ENCODE peak calls at places on chromosomes 12 and 14, in five cellular contexts. E is brain microvascular endothelial cell, Z is bronchial epithelial cell, A is fibroblast of lung, N is HL-60. K is an unnamed sample.

GRCh38 chr12:55515696-55516095 is 23.5 kb downstream of the OR6C68 start:
- DNase-seq in E (no peak), Z (no peak), A (no peak), N (no peak), K (no peak)

GRCh38 chr12:72472350-72472749 is 200.2 kb downstream of the TRHDE start:
- DNase-seq in E (no peak), Z (no peak), A (no peak), N (no peak), K (no peak)

GRCh38 chr12:2113080-2113479 is 60.3 kb downstream of the CACNA1C start:
- DNase-seq in E (no peak), Z (no peak), A (no peak), N (no peak), K (no peak)

GRCh38 chr12:24491968-24492367 is 456.9 kb downstream of the BCAT1 start:
- DNase-seq in E (no peak), Z (no peak), A (no peak), N (peak), K (no peak)

GRCh38 chr12:52063986-52064649 is 5.7 kb upstream of the ATG101 start:
- DNase-seq in E (peak), Z (peak), A (peak), N (no peak), K (peak)

GRCh38 chr12:13039557-13039956 is 4.6 kb upstream of the FAM234B start:
- DNase-seq in E (no peak), Z (no peak), A (no peak), N (no peak), K (peak)

GRCh38 chr12:50218386-50218785 is 51.2 kb upstream of the CERS5 start:
- DNase-seq in E (peak), Z (peak), A (no peak), N (no peak), K (no peak)

GRCh38 chr12:111038075-111038474 is 117.7 kb upstream of the MYL2 start:
- DNase-seq in E (no peak), Z (no peak), A (no peak), N (no peak), K (no peak)

GRCh38 chr14:68938515-68939423 is 40.3 kb downstream of the ACTN1 start:
- DNase-seq in E (no peak), Z (no peak), A (peak), N (no peak), K (peak)

GRCh38 chr12:13211859-13212664 is 15.5 kb downstream of the EMP1 start:
- DNase-seq in E (peak), Z (peak), A (peak), N (peak), K (peak)

GRCh38 chr12:89351489-89352241 is 636 bp downstream of the DUSP6 start:
- DNase-seq in E (no peak), Z (no peak), A (peak), N (no peak), K (peak)

GRCh38 chr14:51954657-51955056 is 34.7 kb upstream of the RTRAF start:
- DNase-seq in E (no peak), Z (no peak), A (no peak), N (no peak), K (no peak)
- TF ChIP-seq CTCF in E (peak), Z (no peak), A (no peak), N (no peak), K (no peak)

DNA sequence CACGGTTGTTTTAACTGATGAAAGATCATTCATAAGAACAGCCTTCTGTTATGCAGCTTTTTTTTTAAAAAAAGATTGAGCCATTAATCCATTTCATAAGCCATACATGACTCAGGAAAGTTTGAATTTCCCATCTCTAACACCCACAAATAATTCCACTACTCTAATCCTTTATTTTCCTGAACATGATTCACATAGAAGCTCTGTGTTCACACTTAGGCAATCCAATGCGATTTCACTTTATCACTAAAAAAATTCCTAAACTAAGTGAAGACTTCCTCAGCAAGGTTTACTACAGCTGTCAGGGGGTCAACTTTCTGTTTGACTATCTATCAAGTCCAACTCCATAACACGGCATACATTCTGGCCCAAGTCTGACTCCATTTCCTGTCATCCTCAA is 25.9 kb downstream of the PKP2 start:
- DNase-seq in E (no peak), Z (peak), A (no peak), N (no peak), K (no peak)
- TF ChIP-seq CTCF in E (no peak), Z (no peak), A (no peak), N (no peak), K (no peak)

GRCh38 chr12:78645956-78646355 is 218.6 kb upstream of the SYT1 start:
- DNase-seq in E (no peak), Z (peak), A (no peak), N (no peak), K (no peak)

GRCh38 chr12:78636253-78636855 is 228.2 kb upstream of the SYT1 start:
- DNase-seq in E (no peak), Z (peak), A (peak), N (peak), K (no peak)

DNA sequence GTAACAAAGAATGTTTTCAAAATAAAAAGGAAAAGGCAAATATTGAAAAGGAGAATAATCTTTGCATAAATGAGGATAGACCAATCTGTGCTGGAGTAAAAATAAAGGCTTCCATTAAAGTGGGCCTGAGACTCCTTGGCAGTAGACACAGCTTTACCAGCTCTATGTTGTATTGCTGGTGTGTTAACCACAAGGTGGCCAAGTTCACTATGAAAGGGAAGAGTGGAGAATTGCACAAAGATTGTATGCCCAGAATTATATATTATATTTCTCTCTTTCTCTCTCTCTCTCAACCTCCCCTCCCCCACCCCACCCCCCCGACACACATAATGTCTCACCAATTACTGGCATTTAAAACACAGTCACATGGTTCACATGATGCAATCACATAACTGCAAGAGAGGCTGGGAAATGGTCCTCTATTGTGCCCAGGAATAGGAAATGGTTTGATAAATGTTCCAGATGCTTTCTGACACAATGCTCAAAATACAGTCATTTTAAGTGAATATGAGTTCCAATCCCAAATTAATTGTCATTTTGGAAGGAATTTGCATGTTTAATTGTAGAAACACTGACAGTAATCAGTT is 222.6 kb upstream of the SYT1 start:
- DNase-seq in E (no peak), Z (peak), A (peak), N (no peak), K (no peak)
- TF ChIP-seq CTCF in E (peak), Z (peak), A (no peak), N (no peak), K (no peak)

GRCh38 chr14:70721542-70721941 is 79.8 kb downstream of the TTC9 start:
- DNase-seq in E (peak), Z (no peak), A (no peak), N (no peak), K (no peak)

GRCh38 chr14:70724944-70725343 is 83.2 kb downstream of the TTC9 start:
- DNase-seq in E (no peak), Z (no peak), A (no peak), N (no peak), K (no peak)

GRCh38 chr14:70722418-70722817 is 80.7 kb downstream of the TTC9 start:
- DNase-seq in E (no peak), Z (no peak), A (no peak), N (no peak), K (no peak)

GRCh38 chr14:70726651-70727375 is 82.5 kb downstream of the MAP3K9 start:
- DNase-seq in E (no peak), Z (no peak), A (no peak), N (no peak), K (no peak)

DNA sequence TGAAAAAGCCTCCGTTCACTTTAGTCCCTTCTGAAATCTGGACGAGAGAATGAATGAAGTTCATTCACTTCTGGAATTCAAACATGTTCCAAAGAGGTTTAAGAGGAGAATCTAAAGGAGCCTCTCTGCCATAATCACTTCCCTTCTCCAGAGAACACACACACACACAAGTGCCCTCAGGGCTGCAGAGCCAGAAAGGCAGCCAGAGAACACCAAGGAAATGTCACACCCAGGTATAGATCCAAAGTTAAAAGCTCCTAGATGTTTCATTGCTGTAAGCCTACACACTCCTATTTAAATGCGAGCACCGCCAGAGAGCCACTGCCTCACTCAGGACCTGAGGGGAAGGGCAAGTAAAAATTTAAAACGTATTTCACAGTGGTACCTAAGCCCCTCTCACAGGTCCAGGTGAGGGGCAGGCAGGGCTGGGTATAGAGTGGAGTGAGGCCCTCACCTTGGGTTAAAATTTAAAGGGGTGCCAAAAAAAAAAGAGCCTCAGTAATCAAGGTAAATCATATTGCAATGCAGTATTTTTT is 82.4 kb downstream of the TTC9 start:
- DNase-seq in E (no peak), Z (no peak), A (no peak), N (no peak), K (no peak)
- TF ChIP-seq CTCF in E (no peak), Z (no peak), A (no peak), N (no peak), K (no peak)

GRCh38 chr14:61973981-61974380 is 211.8 kb downstream of the SNAPC1 start:
- DNase-seq in E (peak), Z (peak), A (peak), N (no peak), K (no peak)
- TF ChIP-seq CTCF in E (peak), Z (no peak), A (no peak), N (no peak), K (no peak)

DNA sequence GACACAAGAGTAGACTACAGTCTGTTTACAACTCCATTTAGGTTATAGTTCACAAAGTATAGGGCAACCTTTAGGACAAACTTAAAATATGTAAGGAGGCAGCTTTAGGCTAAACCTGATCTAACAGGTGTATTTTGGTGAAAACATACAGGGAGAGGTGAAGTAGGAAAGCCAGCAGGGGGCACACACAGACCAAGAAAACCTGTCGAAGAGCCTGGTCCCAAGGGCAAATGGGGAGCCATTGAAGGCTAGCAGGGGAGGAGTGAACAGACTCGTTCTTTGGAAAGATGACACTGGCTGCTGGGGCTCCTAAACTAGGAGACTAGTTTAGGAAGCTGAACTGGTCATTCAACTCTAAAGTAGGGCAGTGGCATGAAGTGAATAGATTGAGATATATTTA is 138.8 kb upstream of the WSCD2 start:
- DNase-seq in E (peak), Z (peak), A (no peak), N (no peak), K (peak)
- TF ChIP-seq CTCF in E (peak), Z (peak), A (peak), N (no peak), K (peak)

GRCh38 chr12:85575115-85576096 is 260.8 kb downstream of the RASSF9 start:
- DNase-seq in E (peak), Z (peak), A (peak), N (peak), K (peak)
- TF ChIP-seq CTCF in E (peak), Z (peak), A (peak), N (peak), K (peak)

K was measured in transverse colon.